ENCODE peak calls at places on chromosomes 1 and 21, in seven cellular contexts. T is lung microvascular endothelial cell; C is NCI-H1105; O is fibroblast of the conjunctiva; H is stimulated activated CD4-positive, alpha-beta T cell treated with anti-CD3 and anti-CD28 coated beads, Interleukin-12 subunit alpha, Interleukin-12 subunit beta, amount 100 ng/mL, for 24 hours; B is NCI-H1092; R is uterus. G is an unnamed sample.

GRCh38 chr1:203669739-203670138 is 43.1 kb downstream of the ATP2B4 start:
- DNase-seq in R (no peak), C (no peak), T (peak), B (no peak), H (no peak), O (peak), G (no peak)

GRCh38 chr1:229104654-229105053 is 166.3 kb upstream of the RAB4A start:
- DNase-seq in O (no peak), H (no peak), C (no peak), B (no peak), R (no peak), T (no peak), G (no peak)

GRCh38 chr1:225653463-225654276 is 747 bp upstream of the ENAH start:
- DNase-seq in B (peak), H (peak), C (peak), O (no peak), T (peak), R (peak), G (peak)

GRCh38 chr1:40710581-40711315 is 19.2 kb downstream of the NFYC start:
- DNase-seq in C (no peak), T (peak), R (no peak), H (no peak), O (no peak), B (no peak), G (no peak)

GRCh38 chr1:212677573-212677972 is 22.1 kb downstream of the BATF3 start:
- DNase-seq in R (no peak), T (no peak), H (no peak), C (no peak), B (no peak), O (no peak), G (no peak)

GRCh38 chr21:42466700-42467612 is 29.1 kb downstream of the RSPH1 start:
- DNase-seq in O (no peak), R (no peak), H (no peak), T (no peak), B (peak), C (no peak), G (no peak)

GRCh38 chr1:3664700-3665375 is 12.5 kb downstream of the TP73 start:
- DNase-seq in C (peak), B (no peak), O (no peak), H (no peak), R (no peak), T (no peak), G (no peak)

GRCh38 chr1:37497832-37498231 is 16.7 kb downstream of the MEAF6 start:
- DNase-seq in B (peak), H (no peak), O (no peak), R (no peak), C (peak), T (no peak), G (no peak)

GRCh38 chr1:14095001-14095400 is 395.0 kb downstream of the PRDM2 start:
- DNase-seq in R (no peak), C (peak), T (no peak), H (no peak), B (peak), O (no peak), G (no peak)

GRCh38 chr21:44432841-44433790 is 22.2 kb upstream of the LRRC3 start:
- DNase-seq in H (no peak), C (no peak), T (no peak), O (no peak), R (no peak), B (no peak), G (no peak)

GRCh38 chr1:98323396-98323795 is 338.1 kb upstream of the SNX7 start:
- DNase-seq in R (no peak), C (no peak), B (no peak), O (peak), H (no peak), T (peak), G (peak)

GRCh38 chr1:82775402-82776000 is 974.8 kb downstream of the ADGRL2 start:
- DNase-seq in H (peak), T (peak), O (peak), B (no peak), C (no peak), R (no peak), G (no peak)

GRCh38 chr1:84089470-84090261 is 54.4 kb upstream of the PRKACB start:
- DNase-seq in T (no peak), B (no peak), H (no peak), C (no peak), O (peak), R (no peak), G (no peak)

GRCh38 chr1:118158918-118159317 is 26.1 kb downstream of the SPAG17 start:
- DNase-seq in R (no peak), T (no peak), C (no peak), H (no peak), B (no peak), O (peak), G (peak)

GRCh38 chr1:169795687-169796086 is 980 bp upstream of the METTL18 start:
- DNase-seq in R (no peak), H (no peak), B (no peak), C (no peak), O (no peak), T (no peak), G (no peak)

GRCh38 chr1:154998818-154999650 is 3.6 kb upstream of the ZBTB7B start:
- DNase-seq in B (no peak), O (no peak), R (peak), H (peak), C (peak), T (peak), G (no peak)

GRCh38 chr1:45673956-45674355 is 12.4 kb downstream of the GPBP1L1 start:
- DNase-seq in B (no peak), T (no peak), C (no peak), H (no peak), O (no peak), R (no peak), G (no peak)

GRCh38 chr1:157878059-157878458 is 36.5 kb upstream of the CD5L start:
- DNase-seq in R (no peak), T (peak), H (no peak), B (no peak), O (peak), C (peak), G (peak)

GRCh38 chr1:72322910-72323309 is 40.6 kb upstream of the NEGR1 start:
- DNase-seq in H (no peak), O (no peak), B (no peak), R (no peak), T (no peak), C (no peak), G (no peak)

GRCh38 chr1:38243106-38243505 is 196.5 kb upstream of the POU3F1 start:
- DNase-seq in R (no peak), H (no peak), T (no peak), O (no peak), C (no peak), B (no peak), G (no peak)

G was measured in AG09309.